ENCODE peak calls at places on chromosomes 6 and 20, in four cellular contexts. H, E, R and F are unnamed samples.

GRCh38 chr6:4931530-4932505 is 72.0 kb downstream of the RPP40 start:
- DNase-seq in H (no peak), E (no peak), R (no peak), F (no peak)

GRCh38 chr6:38542031-38542430 is 97.7 kb downstream of the BTBD9 start:
- DNase-seq in H (peak), E (no peak), R (no peak), F (no peak)

GRCh38 chr6:34974249-34974642 is 85.2 kb downstream of the ANKS1A start:
- DNase-seq in H (no peak), E (no peak), R (no peak), F (no peak)

GRCh38 chr6:127118505-127119360 is at the start of gene RSPO3:
- DNase-seq in H (peak), E (peak), R (peak), F (no peak)

GRCh38 chr6:170405311-170405975 is 98.9 kb downstream of the FAM120B start:
- DNase-seq in H (peak), E (no peak), R (no peak), F (no peak)

GRCh38 chr6:75230484-75231325 is 12.9 kb downstream of the COX7A2 start:
- DNase-seq in H (peak), E (no peak), R (no peak), F (no peak)

GRCh38 chr6:163985710-163986109 is 571.2 kb downstream of the QKI start:
- DNase-seq in H (no peak), E (no peak), R (no peak), F (no peak)

GRCh38 chr6:10583509-10583908 is 62.4 kb downstream of the GCNT2 start:
- DNase-seq in H (no peak), E (no peak), R (no peak), F (no peak)

GRCh38 chr6:12324096-12324495 is 33.9 kb downstream of the EDN1 start:
- DNase-seq in H (peak), E (no peak), R (no peak), F (no peak)

GRCh38 chr20:24657211-24657610 is 187.8 kb downstream of the SYNDIG1 start:
- DNase-seq in H (peak), E (no peak), R (no peak), F (no peak)

GRCh38 chr6:134925800-134926199 is 24.1 kb downstream of the ALDH8A1 start:
- DNase-seq in H (peak), E (peak), R (no peak), F (no peak)

GRCh38 chr6:159540152-159540551 is 152.9 kb downstream of the SOD2 start:
- DNase-seq in H (no peak), E (no peak), R (no peak), F (peak)

GRCh38 chr6:15962449-15962764 is 166.5 kb upstream of the MYLIP start:
- DNase-seq in H (peak), E (no peak), R (no peak), F (no peak)

GRCh38 chr6:14396826-14397517 is 279.4 kb downstream of the CD83 start:
- DNase-seq in H (peak), E (no peak), R (no peak), F (peak)

GRCh38 chr6:103107985-103108384 is 1714.5 kb downstream of the GRIK2 start:
- DNase-seq in H (no peak), E (no peak), R (no peak), F (no peak)

GRCh38 chr20:13995086-13995665 is at the start of gene MACROD2:
- DNase-seq in H (peak), E (peak), R (peak), F (no peak)

GRCh38 chr20:7926767-7927166 is 13.5 kb downstream of the HAO1 start:
- DNase-seq in H (peak), E (no peak), R (no peak), F (peak)

GRCh38 chr6:132107896-132108295 is 156.7 kb upstream of the CCN2 start:
- DNase-seq in H (no peak), E (no peak), R (no peak), F (no peak)

GRCh38 chr20:4101271-4101670 is 85.9 kb upstream of the RNF24 start:
- DNase-seq in H (no peak), E (no peak), R (no peak), F (no peak)

GRCh38 chr6:14927398-14927797 is 318.5 kb upstream of the JARID2 start:
- DNase-seq in H (no peak), E (peak), R (no peak), F (no peak)

GRCh38 chr6:169087436-169088046 is 166.1 kb downstream of the THBS2 start:
- DNase-seq in H (peak), E (no peak), R (no peak), F (no peak)

GRCh38 chr6:32439708-32440214 is at the start of gene HLA-DRA:
- DNase-seq in H (peak), E (no peak), R (no peak), F (peak)

GRCh38 chr6:148175511-148176188 is 167.0 kb upstream of the SASH1 start:
- DNase-seq in H (peak), E (no peak), R (no peak), F (no peak)

GRCh38 chr20:62804632-62805364 is at the start of gene OGFR:
- DNase-seq in H (peak), E (peak), R (peak), F (peak)

GRCh38 chr6:102298066-102298465 is 904.6 kb downstream of the GRIK2 start:
- DNase-seq in H (no peak), E (no peak), R (no peak), F (no peak)